ENCODE peak calls at places on chromosomes 4 and X, in eight cellular contexts. F is H54, Z is nephron progenitor cell, U is upper lobe of right lung, J is putamen, X is astrocyte of the spinal cord, Q is HFF-Myc, Y is NB4. A is an unnamed sample.

GRCh38 chr4:169899295-169899694 is 126.9 kb downstream of the MFAP3L start:
- DNase-seq in X (peak; percentile 65), U (no peak), F (peak; percentile 15), Z (no peak), J (no peak), Y (no peak), Q (no peak), A (peak; percentile 75)

GRCh38 chr4:174292473-174292872 is 8.8 kb downstream of the CEP44 start:
- DNase-seq in J (no peak), F (no peak), X (no peak), Q (no peak), U (no peak), Z (no peak), Y (no peak), A (no peak)

GRCh38 chr4:148216866-148217814 is 225.1 kb downstream of the NR3C2 start:
- DNase-seq in Y (no peak), U (no peak), X (peak; percentile 54), Z (no peak), J (no peak), F (no peak), Q (no peak), A (peak; percentile 51)

GRCh38 chr4:157128395-157128794 is 52.4 kb downstream of the GLRB start:
- DNase-seq in J (peak; percentile 7), Y (no peak), Q (peak; percentile 9), X (peak; percentile 66), Z (no peak), U (no peak), F (no peak), A (peak; percentile 29)

GRCh38 chr4:103402198-103402597 is 204.1 kb upstream of the CENPE start:
- DNase-seq in Y (no peak), U (no peak), J (no peak), Z (no peak), F (no peak), Q (no peak), X (no peak), A (no peak)

GRCh38 chr4:145912391-145912790 is 26.2 kb downstream of the ZNF827 start:
- DNase-seq in Q (no peak), F (no peak), Z (no peak), X (no peak), U (no peak), J (no peak), Y (no peak), A (no peak)

GRCh38 chrX:68732906-68733493 is 85.5 kb downstream of the STARD8 start:
- DNase-seq in Y (peak; percentile 71), Z (peak; percentile 79), U (peak; percentile 82), J (no peak), Q (peak; percentile 12), F (peak; percentile 54), X (peak; percentile 12), A (no peak)

GRCh38 chr4:13920901-13921300 is 293.4 kb upstream of the BOD1L1 start:
- DNase-seq in X (peak; percentile 100), J (no peak), Z (no peak), U (no peak), F (peak; percentile 51), Q (peak; percentile 100), Y (peak; percentile 30), A (peak; percentile 99)

GRCh38 chr4:76950846-76951321 is 1.3 kb downstream of the SEPTIN11 start:
- DNase-seq in U (no peak), Q (no peak), X (peak; percentile 57), F (peak; percentile 15), Y (peak; percentile 34), Z (peak; percentile 15), J (peak; percentile 39), A (no peak)

GRCh38 chr4:128600996-128601857 is 208.3 kb upstream of the JADE1 start:
- DNase-seq in Z (no peak), J (peak; percentile 11), F (peak; percentile 55), U (peak; percentile 82), Q (peak; percentile 82), X (peak; percentile 98), Y (peak; percentile 27), A (peak; percentile 94)

GRCh38 chr4:118363166-118363565 is 10.4 kb upstream of the PRSS12 start:
- DNase-seq in Q (no peak), Y (no peak), X (no peak), J (no peak), U (no peak), F (no peak), Z (no peak), A (no peak)

GRCh38 chrX:130204647-130205046 is 32.9 kb downstream of the RAB33A start:
- DNase-seq in X (no peak), J (no peak), Y (no peak), Q (no peak), F (no peak), Z (no peak), U (no peak), A (no peak)

GRCh38 chr4:6916069-6916586 is 6.5 kb downstream of the TBC1D14 start:
- DNase-seq in F (no peak), X (no peak), U (no peak), Y (no peak), Q (no peak), J (no peak), Z (no peak), A (no peak)

GRCh38 chr4:115453416-115453815 is 340.0 kb upstream of the NDST4 start:
- DNase-seq in F (no peak), J (no peak), X (peak; percentile 1), Z (no peak), U (no peak), Q (no peak), Y (no peak), A (no peak)

A was measured in astrocyte of the cerebellum.